ENCODE peak calls at places on chromosome 2, in seven cellular contexts. L is neural progenitor cell, Q is heart right ventricle, G is body of pancreas, I is AG04450, T is foreskin fibroblast, U is mucosa of descending colon. S is an unnamed sample.

GRCh38 chr2:206305523-206306245 is 31.2 kb downstream of the ZDBF2 start:
- DNase-seq in L (no peak), Q (no peak), G (no peak), I (no peak), T (no peak), U (no peak), S (no peak)

GRCh38 chr2:238929242-238930081 is 81.6 kb downstream of the TWIST2 start:
- DNase-seq in L (no peak), Q (peak), G (no peak), I (no peak), T (peak), U (no peak), S (no peak)

GRCh38 chr2:147082850-147083522 is 761.8 kb upstream of the ACVR2A start:
- DNase-seq in L (peak), Q (peak), G (peak), I (peak), T (peak), U (peak), S (no peak)

GRCh38 chr2:229815858-229816257 is 101.5 kb upstream of the DNER start:
- DNase-seq in L (no peak), Q (no peak), G (no peak), I (no peak), T (peak), U (no peak), S (no peak)

GRCh38 chr2:102735431-102736130 is 26.2 kb upstream of the TMEM182 start:
- DNase-seq in L (peak), Q (no peak), G (peak), I (no peak), T (peak), U (peak), S (no peak)

GRCh38 chr2:85273732-85274731 is 53.8 kb downstream of the TGOLN2 start:
- DNase-seq in L (no peak), Q (no peak), G (no peak), I (peak), T (peak), U (no peak), S (no peak)

GRCh38 chr2:59885536-59885935 is 667.9 kb downstream of the BCL11A start:
- DNase-seq in L (no peak), Q (no peak), G (peak), I (no peak), T (no peak), U (no peak), S (no peak)

GRCh38 chr2:66840321-66841014 is 405.5 kb downstream of the MEIS1 start:
- DNase-seq in L (no peak), Q (no peak), G (no peak), I (peak), T (peak), U (no peak), S (no peak)

GRCh38 chr2:88227446-88227845 is 57.3 kb downstream of the THNSL2 start:
- DNase-seq in L (peak), Q (no peak), G (no peak), I (no peak), T (peak), U (no peak), S (no peak)

GRCh38 chr2:156901373-156902031 is 356.0 kb upstream of the GALNT5 start:
- DNase-seq in L (no peak), Q (no peak), G (no peak), I (no peak), T (peak), U (no peak), S (no peak)

GRCh38 chr2:112541315-112542122 is 746 bp upstream of the POLR1B start:
- DNase-seq in L (peak), Q (peak), G (peak), I (no peak), T (peak), U (peak), S (no peak)

GRCh38 chr2:42342061-42342794 is 18.8 kb downstream of the COX7A2L start:
- DNase-seq in L (no peak), Q (peak), G (peak), I (peak), T (peak), U (no peak), S (peak)

GRCh38 chr2:61015971-61016370 is 1.5 kb upstream of the PEX13 start:
- DNase-seq in L (no peak), Q (no peak), G (no peak), I (no peak), T (no peak), U (peak), S (no peak)

GRCh38 chr2:25274868-25275574 is 66.7 kb downstream of the DNMT3A start:
- DNase-seq in L (no peak), Q (peak), G (no peak), I (no peak), T (peak), U (peak), S (no peak)

GRCh38 chr2:169512525-169512924 is 3.0 kb downstream of the KLHL41 start:
- DNase-seq in L (no peak), Q (no peak), G (no peak), I (no peak), T (peak), U (no peak), S (no peak)

GRCh38 chr2:16948073-16948472 is 282.4 kb upstream of the CYRIA start:
- DNase-seq in L (peak), Q (no peak), G (no peak), I (no peak), T (no peak), U (no peak), S (no peak)

GRCh38 chr2:25402477-25402876 is 60.8 kb upstream of the DNMT3A start:
- DNase-seq in L (no peak), Q (no peak), G (no peak), I (no peak), T (no peak), U (no peak), S (no peak)

GRCh38 chr2:132448771-132449170 is 32.2 kb downstream of the GPR39 start:
- DNase-seq in L (peak), Q (no peak), G (peak), I (peak), T (peak), U (peak), S (no peak)

GRCh38 chr2:12700989-12701388 is 15.7 kb upstream of the TRIB2 start:
- DNase-seq in L (no peak), Q (no peak), G (no peak), I (no peak), T (peak), U (no peak), S (no peak)

GRCh38 chr2:41706261-41706660 is 341.6 kb upstream of the PKDCC start:
- DNase-seq in L (no peak), Q (no peak), G (no peak), I (no peak), T (no peak), U (no peak), S (no peak)

GRCh38 chr2:215654177-215654850 is 218.4 kb upstream of the FN1 start:
- DNase-seq in L (no peak), Q (no peak), G (no peak), I (peak), T (peak), U (no peak), S (no peak)

GRCh38 chr2:101341421-101341820 is 32.9 kb upstream of the RNF149 start:
- DNase-seq in L (no peak), Q (no peak), G (no peak), I (no peak), T (no peak), U (no peak), S (no peak)

GRCh38 chr2:237732790-237733349 is 65.7 kb upstream of the RBM44 start:
- DNase-seq in L (peak), Q (peak), G (no peak), I (no peak), T (no peak), U (no peak), S (no peak)

GRCh38 chr2:70520825-70521224 is 32.8 kb downstream of the TGFA start:
- DNase-seq in L (no peak), Q (no peak), G (no peak), I (no peak), T (no peak), U (no peak), S (no peak)

GRCh38 chr2:230160112-230160660 is 59.6 kb downstream of the SP110 start:
- DNase-seq in L (peak), Q (peak), G (peak), I (peak), T (peak), U (peak), S (no peak)

GRCh38 chr2:65749549-65749948 is 317.1 kb upstream of the SPRED2 start:
- DNase-seq in L (no peak), Q (no peak), G (no peak), I (no peak), T (peak), U (no peak), S (no peak)

GRCh38 chr2:224023188-224023587 is 15.9 kb downstream of the SERPINE2 start:
- DNase-seq in L (no peak), Q (no peak), G (no peak), I (no peak), T (peak), U (peak), S (no peak)

GRCh38 chr2:121197369-121198091 is 87.5 kb downstream of the TFCP2L1 start:
- DNase-seq in L (no peak), Q (no peak), G (peak), I (no peak), T (peak), U (no peak), S (peak)

GRCh38 chr2:12854001-12854530 is 137.3 kb downstream of the TRIB2 start:
- DNase-seq in L (no peak), Q (no peak), G (no peak), I (no peak), T (no peak), U (no peak), S (no peak)

GRCh38 chr2:5897249-5897648 is 205.1 kb downstream of the SOX11 start:
- DNase-seq in L (no peak), Q (no peak), G (no peak), I (no peak), T (no peak), U (no peak), S (no peak)

GRCh38 chr2:200159366-200159720 is 147.2 kb upstream of the SPATS2L start:
- DNase-seq in L (no peak), Q (no peak), G (no peak), I (no peak), T (peak), U (no peak), S (no peak)

GRCh38 chr2:70104231-70105111 is 17.2 kb downstream of the PCBP1 start:
- DNase-seq in L (no peak), Q (peak), G (peak), I (peak), T (peak), U (no peak), S (no peak)

GRCh38 chr2:239602290-239603282 is 201.8 kb upstream of the HDAC4 start:
- DNase-seq in L (no peak), Q (no peak), G (no peak), I (no peak), T (no peak), U (peak), S (peak)

GRCh38 chr2:221505605-221506004 is 66.5 kb downstream of the EPHA4 start:
- DNase-seq in L (no peak), Q (no peak), G (no peak), I (no peak), T (no peak), U (no peak), S (no peak)

GRCh38 chr2:85151026-85151425 is 17.8 kb downstream of the TCF7L1 start:
- DNase-seq in L (no peak), Q (no peak), G (no peak), I (no peak), T (no peak), U (no peak), S (no peak)

GRCh38 chr2:43406643-43407042 is 180.2 kb upstream of the ZFP36L2 start:
- DNase-seq in L (no peak), Q (no peak), G (no peak), I (no peak), T (no peak), U (no peak), S (no peak)

GRCh38 chr2:235642446-235643107 is 148.7 kb downstream of the AGAP1 start:
- DNase-seq in L (no peak), Q (peak), G (no peak), I (no peak), T (peak), U (no peak), S (no peak)
- H3K4me3 ChIP-seq in L (no peak), Q (no peak), G (no peak), I (no peak), T (no peak), U (no peak), S (no peak)

GRCh38 chr2:74847075-74847858 is 13.3 kb downstream of the HK2 start:
- DNase-seq in L (no peak), Q (no peak), G (no peak), I (no peak), T (no peak), U (no peak), S (no peak)
- H3K4me3 ChIP-seq in L (no peak), Q (no peak), G (no peak), I (no peak), T (no peak), U (no peak), S (no peak)

GRCh38 chr2:219448776-219449476 is 14.3 kb downstream of the SPEG start:
- DNase-seq in L (peak), Q (no peak), G (no peak), I (no peak), T (no peak), U (no peak), S (no peak)
- H3K4me3 ChIP-seq in L (peak), Q (no peak), G (no peak), I (no peak), T (no peak), U (no peak), S (peak)

DNA sequence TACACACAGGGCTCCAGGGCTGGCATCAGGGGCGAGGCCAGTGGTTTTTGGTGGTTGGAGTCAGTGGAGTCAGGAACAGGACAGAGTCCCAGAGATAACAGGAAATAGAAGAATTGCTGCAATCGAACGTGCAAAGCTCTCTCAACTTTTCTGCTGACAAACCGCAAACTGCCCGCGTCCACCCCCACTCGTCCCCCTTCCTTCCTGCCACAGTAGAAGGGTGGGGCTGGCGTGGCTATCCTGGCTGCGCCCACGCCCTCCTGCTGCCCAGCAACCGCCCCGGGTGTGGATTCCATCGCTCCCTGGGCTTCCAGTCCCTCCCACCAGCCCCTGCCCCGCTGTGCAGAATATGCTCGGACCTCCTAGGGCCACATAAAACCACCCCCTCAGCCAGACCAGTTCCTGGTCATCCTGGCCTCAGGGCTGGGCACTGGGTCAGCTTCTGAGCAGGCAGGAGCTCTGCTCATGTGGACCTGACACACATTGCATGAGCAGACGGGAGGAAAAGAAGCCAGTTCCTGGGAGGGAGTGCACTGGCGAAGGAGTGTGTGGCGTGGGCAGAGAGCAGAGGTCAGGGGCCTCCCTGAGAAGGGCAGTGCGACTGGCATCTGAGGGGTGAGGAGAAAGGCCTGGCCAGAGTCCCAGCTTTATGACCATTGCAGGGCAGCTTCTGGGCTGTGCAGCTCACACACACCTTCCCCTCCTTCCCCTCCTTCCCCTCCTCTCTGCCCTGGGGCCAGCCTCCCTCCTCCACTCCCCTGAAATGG is 85.4 kb upstream of the ATG16L1 start:
- DNase-seq in L (no peak), Q (peak), G (no peak), I (no peak), T (no peak), U (peak), S (no peak)
- H3K4me3 ChIP-seq in L (no peak), Q (no peak), G (no peak), I (no peak), T (no peak), U (no peak), S (no peak)

DNA sequence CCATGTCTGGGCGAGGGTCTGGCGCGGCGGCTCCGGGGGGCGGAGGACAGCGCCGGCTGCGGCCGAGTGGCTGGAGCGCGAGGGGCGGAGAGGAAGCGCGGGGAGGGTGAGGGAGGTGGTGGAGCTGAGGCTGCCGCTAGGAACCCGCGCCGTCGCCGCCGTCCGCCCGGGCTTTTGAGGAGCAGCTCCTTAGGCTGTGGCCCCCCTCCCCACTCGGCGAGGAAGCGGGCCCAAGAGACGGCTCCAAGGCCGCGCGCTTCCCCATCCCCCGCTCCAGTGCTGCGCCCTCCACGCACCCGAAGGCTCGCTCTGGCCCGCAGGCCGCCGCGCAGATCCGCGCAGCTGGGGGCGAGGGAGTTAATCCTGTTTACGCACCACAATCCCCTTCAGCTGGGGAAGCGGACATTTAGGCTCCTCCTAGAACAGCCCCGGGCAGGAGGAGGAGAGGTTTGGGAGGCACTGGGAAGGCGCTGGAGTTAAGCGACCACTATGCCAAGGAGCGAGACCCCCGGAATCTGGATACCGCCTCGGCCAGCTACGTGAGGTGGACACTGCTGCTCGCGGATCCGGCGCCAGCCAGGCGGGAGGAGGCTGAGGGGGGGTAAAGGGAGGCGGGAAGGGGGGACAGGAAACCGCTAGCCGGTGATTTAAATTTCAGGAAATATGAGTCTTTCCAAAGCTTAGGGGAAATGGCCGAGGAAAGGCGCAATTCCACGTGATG is at the start of gene CNRIP1:
- DNase-seq in L (peak), Q (peak), G (peak), I (peak), T (peak), U (peak), S (no peak)
- H3K4me3 ChIP-seq in L (peak), Q (peak), G (peak), I (peak), T (peak), U (peak), S (peak)

GRCh38 chr2:289362-290089 is 1.6 kb upstream of the ALKAL2 start:
- DNase-seq in L (peak), Q (no peak), G (peak), I (no peak), T (peak), U (peak), S (no peak)
- H3K4me3 ChIP-seq in L (peak), Q (peak), G (peak), I (peak), T (peak), U (no peak), S (peak)

GRCh38 chr2:20050712-20051517 is 513 bp downstream of the LAPTM4A start:
- DNase-seq in L (peak), Q (peak), G (peak), I (no peak), T (peak), U (peak), S (peak)

GRCh38 chr2:20051518-20052228 is at the start of gene LAPTM4A:
- DNase-seq in L (peak), Q (peak), G (peak), I (peak), T (peak), U (peak), S (peak)

GRCh38 chr2:20050104-20050711 is 1.2 kb downstream of the LAPTM4A start:
- DNase-seq in L (no peak), Q (no peak), G (no peak), I (peak), T (peak), U (peak), S (no peak)

GRCh38 chr2:20048488-20049443 is 2.7 kb downstream of the LAPTM4A start:
- DNase-seq in L (peak), Q (no peak), G (no peak), I (no peak), T (no peak), U (no peak), S (no peak)

DNA sequence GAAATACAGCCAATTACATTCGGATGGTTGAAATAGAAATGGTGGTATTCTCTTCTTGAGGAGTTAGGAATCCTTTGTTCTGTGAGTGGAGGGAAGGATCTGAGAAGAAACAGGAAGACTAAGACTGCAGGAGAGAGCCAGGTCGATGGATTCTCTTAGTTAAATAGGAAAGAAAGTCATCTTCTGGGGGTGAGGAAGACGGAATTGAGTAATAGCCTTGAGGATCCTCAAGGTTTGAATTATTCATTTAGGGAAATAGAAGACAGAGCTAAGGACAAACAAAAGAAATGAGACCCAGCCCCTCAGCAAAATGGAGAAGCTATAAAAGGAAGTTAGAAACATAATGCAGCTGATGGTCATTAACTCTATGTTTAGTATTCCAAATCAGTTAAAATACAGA is 1.8 kb downstream of the LAPTM4A start:
- DNase-seq in L (peak), Q (no peak), G (no peak), I (no peak), T (peak), U (peak), S (no peak)
- H3K4me3 ChIP-seq in L (peak), Q (peak), G (peak), I (peak), T (peak), U (no peak), S (peak)

DNA sequence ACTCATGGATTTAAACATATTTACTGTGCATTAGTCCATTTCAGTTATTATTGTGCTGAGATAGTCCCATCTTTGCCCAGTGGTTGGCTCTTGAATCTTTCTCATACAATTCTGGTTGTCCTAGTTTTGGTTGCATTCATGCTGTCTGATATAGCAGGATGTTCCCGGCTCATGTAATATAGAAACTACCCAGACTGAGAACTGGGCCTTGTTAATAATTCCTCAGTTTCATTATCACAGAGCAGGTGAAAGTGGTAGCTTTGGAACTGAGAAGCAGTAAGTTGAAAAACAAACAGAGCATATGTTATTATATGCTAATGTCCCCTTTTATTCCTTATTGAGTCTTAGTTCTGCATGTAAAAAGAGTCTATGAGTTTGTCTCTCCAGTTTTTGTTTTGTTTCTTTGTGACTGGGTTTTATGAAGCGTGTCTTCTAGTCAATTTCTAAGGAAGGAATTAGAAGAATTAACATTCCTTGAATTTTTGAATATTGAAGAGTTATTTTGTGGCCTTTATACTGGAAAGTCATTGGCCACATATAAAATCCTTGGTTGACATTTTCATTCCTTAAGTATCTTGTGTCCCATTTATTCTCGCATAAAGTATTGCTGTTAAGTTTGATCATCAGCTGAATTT is 43.3 kb downstream of the EIF5B start:
- DNase-seq in L (no peak), Q (no peak), G (no peak), I (no peak), T (no peak), U (no peak), S (no peak)
- H3K4me3 ChIP-seq in L (no peak), Q (no peak), G (no peak), I (no peak), T (no peak), U (no peak), S (no peak)

GRCh38 chr2:194603429-194603828 is 1053.6 kb upstream of the SLC39A10 start:
- DNase-seq in L (no peak), Q (no peak), G (no peak), I (no peak), T (no peak), U (no peak), S (no peak)
- H3K4me3 ChIP-seq in L (no peak), Q (no peak), G (no peak), I (no peak), T (no peak), U (no peak), S (no peak)

S was measured in ascending aorta.